ENCODE peak calls at places on chromosomes 16 and 17, in six cellular contexts. C, U, X, K, H and E are unnamed samples.

GRCh38 chr16:64455275-64455674 is 666.6 kb downstream of the CDH11 start:
- DNase-seq in C (no peak), U (no peak), X (no peak), K (no peak), H (no peak), E (no peak)

GRCh38 chr16:87212026-87212425 is 105.2 kb downstream of the C16orf95 start:
- DNase-seq in C (no peak), U (no peak), X (no peak), K (no peak), H (no peak), E (no peak)

GRCh38 chr17:53472586-53472985 is 350.1 kb upstream of the KIF2B start:
- DNase-seq in C (no peak), U (no peak), X (no peak), K (no peak), H (no peak), E (no peak)

GRCh38 chr17:80029235-80029974 is 6.3 kb downstream of the TBC1D16 start:
- DNase-seq in C (peak), U (peak), X (peak), K (no peak), H (peak), E (no peak)

GRCh38 chr17:60161598-60162330 is 12.0 kb downstream of the CA4 start:
- DNase-seq in C (no peak), U (no peak), X (no peak), K (no peak), H (no peak), E (peak)

GRCh38 chr17:38728290-38728831 is 1.8 kb upstream of the CISD3 start:
- DNase-seq in C (no peak), U (no peak), X (peak), K (no peak), H (no peak), E (no peak)

GRCh38 chr16:83912152-83912948 is 13.4 kb downstream of the MLYCD start:
- DNase-seq in C (peak), U (no peak), X (no peak), K (no peak), H (no peak), E (no peak)

GRCh38 chr16:67884684-67885083 is at the start of gene NRN1L:
- DNase-seq in C (peak), U (peak), X (peak), K (peak), H (peak), E (no peak)

GRCh38 chr16:16774389-16774788 is 395.4 kb downstream of the NPIPA7 start:
- DNase-seq in C (no peak), U (no peak), X (no peak), K (no peak), H (no peak), E (no peak)

GRCh38 chr16:81738831-81739496 is 40.1 kb upstream of the PLCG2 start:
- DNase-seq in C (peak), U (no peak), X (peak), K (no peak), H (no peak), E (peak)

GRCh38 chr16:68229431-68230175 is 6.3 kb downstream of the ESRP2 start:
- DNase-seq in C (no peak), U (no peak), X (peak), K (no peak), H (no peak), E (peak)

GRCh38 chr16:61730997-61731396 is 305.2 kb downstream of the CDH8 start:
- DNase-seq in C (no peak), U (no peak), X (no peak), K (no peak), H (no peak), E (no peak)

GRCh38 chr17:33234930-33235685 is 58.0 kb downstream of the ASIC2 start:
- DNase-seq in C (peak), U (no peak), X (peak), K (peak), H (no peak), E (no peak)

GRCh38 chr16:55468352-55468990 is 10.5 kb upstream of the MMP2 start:
- DNase-seq in C (no peak), U (no peak), X (no peak), K (no peak), H (no peak), E (no peak)

GRCh38 chr17:45425984-45426413 is 6.7 kb downstream of the ARHGAP27 start:
- DNase-seq in C (no peak), U (no peak), X (no peak), K (no peak), H (no peak), E (no peak)

GRCh38 chr17:15398736-15399331 is 57.4 kb upstream of the TEKT3 start:
- DNase-seq in C (no peak), U (no peak), X (no peak), K (no peak), H (no peak), E (no peak)

GRCh38 chr16:22663389-22664064 is 150.4 kb upstream of the HS3ST2 start:
- DNase-seq in C (no peak), U (no peak), X (no peak), K (no peak), H (no peak), E (no peak)

GRCh38 chr17:72280881-72281280 is 160.1 kb downstream of the SOX9 start:
- DNase-seq in C (no peak), U (no peak), X (no peak), K (no peak), H (no peak), E (no peak)

GRCh38 chr17:6596941-6597340 is 40.6 kb upstream of the PITPNM3 start:
- DNase-seq in C (no peak), U (no peak), X (no peak), K (no peak), H (no peak), E (no peak)

GRCh38 chr17:17666111-17666714 is 15.0 kb upstream of the RAI1 start:
- DNase-seq in C (no peak), U (no peak), X (peak), K (no peak), H (no peak), E (no peak)

GRCh38 chr17:15513058-15513858 is 45.8 kb upstream of the CDRT4 start:
- DNase-seq in C (no peak), U (no peak), X (no peak), K (no peak), H (no peak), E (no peak)

GRCh38 chr16:4330277-4330882 is 14.5 kb downstream of the GLIS2 start:
- DNase-seq in C (peak), U (no peak), X (peak), K (peak), H (peak), E (peak)

GRCh38 chr16:59527206-59527997 is 793.3 kb upstream of the GOT2 start:
- DNase-seq in C (no peak), U (no peak), X (no peak), K (no peak), H (no peak), E (no peak)

GRCh38 chr17:48051278-48051677 is 3.1 kb downstream of the NFE2L1 start:
- DNase-seq in C (peak), U (no peak), X (no peak), K (no peak), H (no peak), E (no peak)

GRCh38 chr16:28090646-28091377 is 27.3 kb upstream of the GSG1L start:
- DNase-seq in C (no peak), U (no peak), X (no peak), K (no peak), H (no peak), E (no peak)

GRCh38 chr16:18803569-18804462 is 2.5 kb upstream of the ARL6IP1 start:
- DNase-seq in C (no peak), U (no peak), X (no peak), K (no peak), H (no peak), E (no peak)

GRCh38 chr17:8056232-8056975 is 17.5 kb downstream of the ALOX15B start:
- DNase-seq in C (no peak), U (no peak), X (peak), K (no peak), H (no peak), E (peak)

GRCh38 chr17:51913491-51913890 is 245.0 kb downstream of the CA10 start:
- DNase-seq in C (no peak), U (no peak), X (no peak), K (no peak), H (no peak), E (no peak)

GRCh38 chr16:52050418-52050817 is 496.5 kb downstream of the TOX3 start:
- DNase-seq in C (no peak), U (no peak), X (no peak), K (no peak), H (no peak), E (no peak)

GRCh38 chr17:66426397-66427033 is 124.1 kb downstream of the PRKCA start:
- DNase-seq in C (no peak), U (no peak), X (peak), K (no peak), H (no peak), E (peak)
- TF ChIP-seq CTCF in C (no peak), U (no peak), X (no peak), K (peak), H (no peak), E (peak)

GRCh38 chr17:14330492-14330920 is 29.6 kb downstream of the HS3ST3B1 start:
- DNase-seq in C (no peak), U (no peak), X (no peak), K (no peak), H (no peak), E (no peak)
- TF ChIP-seq CTCF in C (no peak), U (no peak), X (no peak), K (no peak), H (no peak), E (no peak)

GRCh38 chr17:1574697-1575471 is 12.3 kb upstream of the PITPNA start:
- DNase-seq in C (no peak), U (no peak), X (no peak), K (no peak), H (no peak), E (no peak)
- TF ChIP-seq CTCF in C (no peak), U (no peak), X (no peak), K (peak), H (no peak), E (no peak)

DNA sequence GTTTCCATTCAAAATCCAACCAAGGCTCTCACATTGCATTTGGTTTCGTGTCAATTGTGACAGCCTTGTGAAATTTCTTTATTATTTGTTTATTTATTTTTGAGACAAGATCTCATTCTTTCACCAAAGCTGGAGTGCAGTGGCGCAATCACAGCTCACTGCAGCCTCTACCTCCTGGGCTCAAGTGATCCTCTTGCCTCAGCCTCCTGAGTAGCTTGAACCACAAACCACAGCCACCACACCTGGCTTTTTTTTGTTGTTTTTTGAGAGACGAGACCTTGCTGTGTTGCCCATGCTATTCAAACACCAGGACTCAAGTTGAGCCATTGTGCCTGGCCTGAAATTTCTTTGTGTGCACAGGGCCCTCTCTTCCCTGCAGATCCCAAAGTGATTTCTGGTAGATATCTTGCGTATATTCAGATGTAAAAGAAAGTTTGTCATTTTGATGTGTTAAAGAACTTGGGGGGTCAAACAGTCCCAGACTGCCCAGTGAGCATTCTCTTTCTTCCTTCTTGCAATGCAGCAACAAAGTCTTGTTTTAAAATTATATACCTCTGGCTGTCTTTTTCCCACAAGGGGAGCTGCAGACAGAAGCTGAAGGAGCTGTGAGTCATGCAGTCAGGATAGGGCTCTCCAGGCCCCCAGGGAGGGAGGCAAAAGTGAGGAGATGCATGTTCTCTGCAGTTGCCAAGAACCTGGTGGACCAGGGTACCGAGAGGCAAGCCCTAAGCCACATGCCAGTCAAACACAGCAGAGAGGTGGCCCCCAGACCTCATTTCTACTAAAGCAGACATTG is 15.5 kb upstream of the USP22 start:
- DNase-seq in C (no peak), U (no peak), X (no peak), K (no peak), H (no peak), E (no peak)
- TF ChIP-seq CTCF in C (no peak), U (no peak), X (no peak), K (peak), H (no peak), E (no peak)

DNA sequence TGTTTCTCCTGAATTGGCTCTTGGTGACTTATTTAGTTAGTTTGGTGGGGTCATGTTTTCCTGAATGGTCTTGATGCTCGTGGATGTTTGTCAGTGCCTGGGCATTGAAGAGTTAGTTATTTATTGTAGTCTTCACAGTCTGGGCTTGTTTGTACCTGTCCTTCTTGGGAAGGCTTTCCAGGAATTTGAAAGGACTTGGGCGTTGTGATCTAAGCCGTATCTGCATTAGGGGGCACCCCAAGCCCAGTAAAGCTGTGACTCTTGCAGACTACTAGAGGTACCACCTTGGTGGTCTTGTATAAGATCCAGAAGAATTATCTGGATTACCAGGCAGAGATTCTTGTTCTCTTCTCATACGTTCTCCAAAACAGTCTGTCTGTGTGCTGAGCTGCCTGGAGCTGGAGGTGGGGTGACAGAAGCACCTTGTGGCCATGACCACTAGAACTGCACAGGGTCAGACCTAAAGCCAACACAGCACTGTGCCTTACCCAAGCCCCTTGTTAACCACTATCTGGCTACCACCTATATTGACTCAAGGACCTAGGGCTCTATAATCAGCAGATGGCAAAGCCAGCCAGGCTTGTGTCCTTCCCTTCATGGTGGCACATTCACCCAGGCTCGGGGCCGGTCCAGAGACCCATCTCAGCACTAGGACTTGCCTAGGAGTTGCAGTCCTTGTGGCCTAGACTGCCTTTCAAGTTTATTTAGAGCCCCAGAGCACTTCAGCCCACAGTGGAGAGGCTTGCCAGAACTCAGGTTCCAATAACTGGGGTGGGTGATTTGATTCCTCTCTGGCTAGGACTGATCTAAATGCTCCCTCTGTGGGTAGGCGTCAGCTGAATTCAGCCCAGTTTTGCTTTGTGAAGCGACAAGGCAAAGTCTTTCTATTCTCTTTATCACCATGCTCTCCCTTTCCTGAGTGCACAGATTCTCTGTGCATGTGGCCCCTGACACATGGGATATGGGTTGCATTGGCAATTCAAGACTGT is 11.0 kb downstream of the RNF135 start:
- DNase-seq in C (no peak), U (no peak), X (no peak), K (no peak), H (no peak), E (no peak)
- TF ChIP-seq CTCF in C (no peak), U (no peak), X (no peak), K (no peak), H (no peak), E (no peak)